ENCODE peak calls at places on chromosome 2, in four cellular contexts. C, W, N and D are unnamed samples.

GRCh38 chr2:86633094-86633740 is 9.6 kb upstream of the RNF103 start:
- DNase-seq in C (no peak), W (no peak), N (no peak), D (no peak)

GRCh38 chr2:162636206-162636728 is 202.3 kb downstream of the KCNH7 start:
- DNase-seq in C (no peak), W (no peak), N (no peak), D (no peak)

GRCh38 chr2:81007104-81007503 is 702.6 kb upstream of the LRRTM1 start:
- DNase-seq in C (no peak), W (no peak), N (no peak), D (no peak)

GRCh38 chr2:72144746-72145657 is 2.7 kb downstream of the CYP26B1 start:
- DNase-seq in C (peak; percentile 44), W (peak; percentile 30), N (peak; percentile 92), D (peak; percentile 21)

GRCh38 chr2:136874258-136874657 is 108.9 kb downstream of the THSD7B start:
- DNase-seq in C (peak; percentile 8), W (no peak), N (no peak), D (peak; percentile 2)

GRCh38 chr2:40101076-40101688 is 322.1 kb upstream of the THUMPD2 start:
- DNase-seq in C (no peak), W (peak; percentile 88), N (no peak), D (peak; percentile 18)

GRCh38 chr2:53939656-53940055 is 31.1 kb downstream of the PSME4 start:
- DNase-seq in C (no peak), W (no peak), N (no peak), D (no peak)

GRCh38 chr2:102439065-102439695 is 16.2 kb downstream of the IL18RAP start:
- DNase-seq in C (no peak), W (peak; percentile 85), N (no peak), D (peak; percentile 61)

GRCh38 chr2:207505728-207506127 is 24.0 kb upstream of the CREB1 start:
- DNase-seq in C (no peak), W (peak; percentile 50), N (no peak), D (peak; percentile 38)

GRCh38 chr2:119109823-119110222 is 48.7 kb downstream of the C1QL2 start:
- DNase-seq in C (no peak), W (no peak), N (no peak), D (no peak)

GRCh38 chr2:27583390-27583915 is 611 bp downstream of the ZNF512 start:
- DNase-seq in C (no peak), W (peak; percentile 40), N (no peak), D (no peak)

GRCh38 chr2:223647258-223647952 is 45.2 kb upstream of the SCG2 start:
- DNase-seq in C (no peak), W (peak; percentile 66), N (no peak), D (no peak)

GRCh38 chr2:106579750-106580197 is 92.6 kb downstream of the CD8B2 start:
- DNase-seq in C (no peak), W (no peak), N (no peak), D (no peak)

GRCh38 chr2:50752228-50752627 is 279.7 kb downstream of the NRXN1 start:
- DNase-seq in C (no peak), W (no peak), N (no peak), D (no peak)

GRCh38 chr2:241010531-241011295 is 12.3 kb downstream of the SNED1 start:
- DNase-seq in C (no peak), W (no peak), N (no peak), D (no peak)

GRCh38 chr2:167943877-167944276 is 303.5 kb downstream of the STK39 start:
- DNase-seq in C (no peak), W (no peak), N (no peak), D (no peak)

GRCh38 chr2:12430036-12430795 is 286.5 kb upstream of the TRIB2 start:
- DNase-seq in C (no peak), W (peak; percentile 69), N (no peak), D (no peak)

GRCh38 chr2:160076239-160076638 is 13.8 kb upstream of the PLA2R1 start:
- DNase-seq in C (no peak), W (no peak), N (no peak), D (no peak)

GRCh38 chr2:218896501-218897393 is 16.1 kb downstream of the WNT10A start:
- DNase-seq in C (no peak), W (peak; percentile 58), N (peak; percentile 69), D (peak; percentile 47)

GRCh38 chr2:172200495-172201085 is 97.9 kb upstream of the DLX2 start:
- DNase-seq in C (no peak), W (peak; percentile 46), N (peak; percentile 79), D (peak; percentile 80)

GRCh38 chr2:205766765-205767359 is 84.6 kb downstream of the NRP2 start:
- DNase-seq in C (peak; percentile 69), W (peak; percentile 68), N (peak; percentile 73), D (peak; percentile 78)

GRCh38 chr2:128379021-128380005 is 60.6 kb upstream of the HS6ST1 start:
- DNase-seq in C (peak; percentile 68), W (peak; percentile 73), N (no peak), D (peak; percentile 16)

GRCh38 chr2:143431316-143431715 is 302.1 kb downstream of the ARHGAP15 start:
- DNase-seq in C (no peak), W (peak; percentile 18), N (no peak), D (no peak)

GRCh38 chr2:218859994-218860831 is 608 bp downstream of the WNT6 start:
- DNase-seq in C (no peak), W (no peak), N (peak; percentile 62), D (no peak)

GRCh38 chr2:164843346-164843841 is 1.8 kb upstream of the COBLL1 start:
- DNase-seq in C (no peak), W (peak; percentile 27), N (no peak), D (no peak)

GRCh38 chr2:38978908-38979307 is 89.2 kb downstream of the ARHGEF33 start:
- DNase-seq in C (no peak), W (no peak), N (no peak), D (no peak)

GRCh38 chr2:191109888-191110287 is 40.9 kb downstream of the STAT4 start:
- DNase-seq in C (no peak), W (peak; percentile 35), N (no peak), D (no peak)

GRCh38 chr2:241207151-241207550 is 18.7 kb downstream of the ANO7 start:
- DNase-seq in C (no peak), W (no peak), N (no peak), D (no peak)

GRCh38 chr2:172489682-172490081 is 62.3 kb downstream of the ITGA6 start:
- DNase-seq in C (no peak), W (no peak), N (no peak), D (no peak)

GRCh38 chr2:119225926-119226325 is 2.3 kb downstream of the STEAP3 start:
- DNase-seq in C (no peak), W (no peak), N (no peak), D (no peak)

GRCh38 chr2:55357907-55358306 is 61.7 kb downstream of the CCDC88A start:
- DNase-seq in C (no peak), W (no peak), N (no peak), D (no peak)

GRCh38 chr2:236840215-236840614 is 245.5 kb upstream of the COPS8 start:
- DNase-seq in C (no peak), W (no peak), N (no peak), D (no peak)

GRCh38 chr2:240203842-240204270 is 63.4 kb upstream of the OTOS start:
- DNase-seq in C (no peak), W (no peak), N (no peak), D (no peak)

DNA sequence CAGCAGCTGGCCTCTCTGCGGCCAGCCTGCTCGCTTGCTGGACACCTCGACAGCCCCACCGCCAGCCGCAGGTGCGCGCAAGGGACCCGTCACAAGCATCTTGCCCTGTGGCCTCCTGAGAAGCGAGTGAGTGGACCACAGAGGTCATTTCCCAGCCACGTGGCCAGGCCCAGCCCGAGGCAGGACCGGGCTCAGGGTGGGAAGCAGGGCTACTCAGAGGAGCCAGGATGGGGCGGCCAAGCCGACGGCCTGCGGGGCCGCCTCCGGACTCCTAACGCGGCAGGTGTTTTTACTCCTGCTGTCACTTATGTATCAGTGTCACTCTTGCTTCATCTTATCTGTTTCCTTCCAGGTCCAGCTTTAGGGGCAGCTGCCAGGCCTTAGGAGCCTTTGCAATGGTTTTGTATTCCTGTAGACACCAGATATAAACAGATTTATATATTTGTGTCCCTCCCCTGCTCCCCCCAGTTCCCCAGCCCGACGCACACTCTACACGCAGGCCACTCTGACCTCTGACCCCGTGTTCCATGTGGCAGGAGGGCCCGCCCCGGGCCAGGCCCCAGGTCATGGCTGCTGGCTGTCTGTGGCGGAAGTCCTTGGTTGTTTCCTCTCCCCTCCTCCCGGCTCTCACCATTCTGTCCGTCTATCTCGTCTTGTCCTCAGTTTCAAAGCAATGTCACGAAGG is 236.4 kb downstream of the ATAD2B start:
- DNase-seq in C (no peak), W (no peak), N (no peak), D (peak; percentile 83)
- H3K36me3 ChIP-seq in C (peaks cover 27% of the 10 kb centered on the region), W (peaks cover 69% of the 10 kb centered on the region), N (no peaks in the 10 kb centered on the region), D (peaks cover 19% of the 10 kb centered on the region)

GRCh38 chr2:111659361-111660281 is 224.4 kb downstream of the ANAPC1 start:
- DNase-seq in C (no peak), W (peak; percentile 71), N (no peak), D (peak; percentile 87)
- H2BK12ac ChIP-seq in C (no peak overlapping the region), W (peak overlapping the region; percentile 7), N (peak overlapping the region; percentile 33), D (no peak overlapping the region)

GRCh38 chr2:216776076-216776726 is 80.9 kb upstream of the IGFBP5 start:
- DNase-seq in C (no peak), W (no peak), N (no peak), D (no peak)
- H3K14ac ChIP-seq in C (no peak overlapping the region), W (no peak overlapping the region), N (no peak overlapping the region), D (peak overlapping the region; percentile 93)

GRCh38 chr2:10123281-10123680 is 742 bp downstream of the RRM2 start:
- DNase-seq in C (no peak), W (peak; percentile 30), N (no peak), D (no peak)
- H3K36me3 ChIP-seq in C (peaks cover 53% of the 10 kb centered on the region), W (peaks cover 2% of the 10 kb centered on the region), N (peaks cover 47% of the 10 kb centered on the region), D (peaks cover 28% of the 10 kb centered on the region)

GRCh38 chr2:47069628-47070154 is 85.4 kb downstream of the STPG4 start:
- DNase-seq in C (peak; percentile 66), W (peak; percentile 60), N (peak; percentile 72), D (peak; percentile 95)

GRCh38 chr2:47070920-47071824 is 83.9 kb downstream of the STPG4 start:
- DNase-seq in C (no peak), W (peak; percentile 96), N (no peak), D (peak; percentile 35)

GRCh38 chr2:47072018-47072691 is 83.0 kb downstream of the STPG4 start:
- DNase-seq in C (no peak), W (peak; percentile 82), N (no peak), D (peak; percentile 79)

GRCh38 chr2:47068966-47069627 is 86.0 kb downstream of the STPG4 start:
- DNase-seq in C (no peak), W (no peak), N (no peak), D (no peak)

DNA sequence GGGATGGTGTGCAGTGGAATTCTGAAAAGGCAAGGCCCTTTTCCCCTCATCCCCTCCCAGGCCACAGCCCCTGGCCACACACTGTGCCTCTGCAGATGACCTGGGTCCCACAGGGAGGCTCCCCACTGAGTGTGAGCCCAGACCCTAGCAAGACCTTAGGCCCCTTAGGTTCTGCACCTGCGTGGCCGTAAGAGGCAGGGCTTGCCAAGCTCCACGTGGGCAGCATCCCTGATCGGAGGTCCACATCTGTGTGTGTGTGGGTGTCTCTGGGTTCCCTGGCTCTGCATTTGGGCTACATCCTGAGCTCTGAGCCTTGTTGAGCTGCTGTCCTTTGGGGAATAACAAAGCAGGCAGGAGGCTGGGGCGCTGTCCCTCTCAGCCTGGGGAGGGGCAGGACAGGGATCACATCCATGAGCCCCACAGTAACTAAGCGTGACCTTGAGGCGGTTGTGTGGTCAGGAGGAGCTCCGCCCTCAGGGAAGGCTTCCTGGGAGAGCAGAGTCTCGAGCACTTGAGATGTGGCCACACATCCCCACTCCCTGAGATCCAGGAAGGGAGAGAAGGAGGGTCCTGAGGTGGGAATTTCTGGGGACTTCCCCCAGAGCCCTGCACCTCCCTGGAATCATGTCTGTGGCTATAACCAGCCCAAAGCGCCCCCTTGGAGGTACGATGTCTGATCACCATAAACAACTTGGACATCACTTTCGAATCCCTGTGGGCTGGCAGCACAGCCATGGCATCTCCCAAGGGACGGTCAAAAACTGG is 84.8 kb downstream of the STPG4 start:
- DNase-seq in C (no peak), W (peak; percentile 81), N (no peak), D (no peak)
- H2BK12ac ChIP-seq in C (no peak overlapping the region), W (peak overlapping the region; percentile 95), N (peak overlapping the region; percentile 100), D (peak overlapping the region; percentile 96)

GRCh38 chr2:62573137-62573731 is 67.2 kb upstream of the TMEM17 start:
- DNase-seq in C (no peak), W (no peak), N (no peak), D (no peak)
- H3K14ac ChIP-seq in C (no peak overlapping the region), W (no peak overlapping the region), N (no peak overlapping the region), D (no peak overlapping the region)